ENCODE peak calls at places on chromosomes 2 and 18, in six cellular contexts. G, D, S, E, V and W are unnamed samples.
A peak's percentile ranks its signal among the peaks of the same experiment; 100 is the strongest.

GRCh38 chr2:134120160-134120717 is 133.6 kb upstream of the MGAT5 start:
- DNase-seq in G (no peak), S (peak; percentile 65), V (no peak), E (no peak), D (no peak), W (no peak)

GRCh38 chr2:38095996-38096861 is 20.3 kb upstream of the CYP1B1 start:
- DNase-seq in E (no peak), V (no peak), G (no peak), D (peak; percentile 66), S (peak; percentile 61), W (peak; percentile 30)

GRCh38 chr18:8865934-8866333 is 160.6 kb downstream of the MTCL1 start:
- DNase-seq in E (no peak), D (no peak), V (no peak), S (no peak), G (no peak), W (no peak)

GRCh38 chr18:74996055-74996454 is 212.9 kb downstream of the PTGR3 start:
- DNase-seq in V (no peak), G (no peak), S (no peak), E (no peak), D (no peak), W (no peak)

GRCh38 chr2:226673314-226673723 is 126.3 kb downstream of the IRS1 start:
- DNase-seq in D (peak; percentile 65), S (no peak), V (no peak), G (peak; percentile 60), E (peak; percentile 77), W (no peak)

GRCh38 chr2:26880910-26881435 is 33.0 kb downstream of the DPYSL5 start:
- DNase-seq in D (no peak), V (no peak), E (no peak), S (no peak), G (no peak), W (no peak)

GRCh38 chr2:219369447-219369861 is 18.3 kb downstream of the DNPEP start:
- DNase-seq in G (no peak), D (peak; percentile 52), V (peak; percentile 68), S (peak; percentile 59), E (peak; percentile 35), W (no peak)

GRCh38 chr2:20447437-20448245 is 767 bp downstream of the RHOB start:
- DNase-seq in D (peak; percentile 63), G (peak; percentile 78), E (peak; percentile 73), V (no peak), S (peak; percentile 78), W (peak; percentile 39)

GRCh38 chr2:187915810-187916209 is 361.6 kb upstream of the TFPI start:
- DNase-seq in V (no peak), S (peak; percentile 41), G (no peak), D (no peak), E (no peak), W (no peak)

GRCh38 chr2:156476516-156477206 is 40.5 kb downstream of the GPD2 start:
- DNase-seq in G (no peak), E (no peak), D (no peak), S (no peak), V (no peak), W (no peak)

GRCh38 chr2:220887271-220887870 is 684.7 kb downstream of the EPHA4 start:
- DNase-seq in S (no peak), E (no peak), V (no peak), G (no peak), D (no peak), W (no peak)

GRCh38 chr18:32804126-32804888 is 31.5 kb upstream of the KLHL14 start:
- DNase-seq in V (no peak), E (no peak), D (no peak), G (no peak), S (no peak), W (no peak)

GRCh38 chr2:9617296-9617695 is 13.5 kb downstream of the YWHAQ start:
- DNase-seq in E (no peak), G (no peak), S (no peak), D (no peak), V (no peak), W (no peak)

GRCh38 chr2:134501476-134502089 is 217.2 kb downstream of the TMEM163 start:
- DNase-seq in D (no peak), G (no peak), V (no peak), E (no peak), S (no peak), W (no peak)

GRCh38 chr2:237637429-237638135 is 10.2 kb downstream of the LRRFIP1 start:
- DNase-seq in S (no peak), E (no peak), V (no peak), G (no peak), D (no peak), W (no peak)

GRCh38 chr2:208595386-208596275 is 189.0 kb downstream of the PTH2R start:
- DNase-seq in V (no peak), D (peak; percentile 62), G (no peak), E (no peak), S (no peak), W (no peak)

GRCh38 chr2:201432551-201433388 is 18.5 kb downstream of the TRAK2 start:
- DNase-seq in E (peak; percentile 53), D (no peak), S (no peak), G (no peak), V (no peak), W (no peak)

GRCh38 chr2:178193823-178194599 is at the start of gene OSBPL6:
- DNase-seq in S (peak; percentile 84), E (peak; percentile 71), V (peak; percentile 28), G (peak; percentile 91), D (peak; percentile 82), W (peak; percentile 73)

GRCh38 chr2:113877651-113878594 is 12.0 kb upstream of the ACTR3 start:
- DNase-seq in E (no peak), S (no peak), G (no peak), V (no peak), D (peak; percentile 40), W (no peak)

GRCh38 chr18:58787750-58788149 is 76.9 kb upstream of the ZNF532 start:
- DNase-seq in E (no peak), G (no peak), D (peak; percentile 37), S (no peak), V (no peak), W (no peak)

GRCh38 chr2:28635251-28635650 is 116.4 kb upstream of the PPP1CB start:
- DNase-seq in D (no peak), E (no peak), S (peak; percentile 72), G (no peak), V (peak; percentile 41), W (no peak)

GRCh38 chr2:85421706-85422457 is 3.4 kb downstream of the SH2D6 start:
- DNase-seq in G (no peak), V (no peak), E (no peak), S (no peak), D (no peak), W (no peak)

GRCh38 chr18:58315739-58316215 is 271.8 kb downstream of the NEDD4L start:
- DNase-seq in V (no peak), D (no peak), G (peak; percentile 60), E (peak; percentile 60), S (no peak), W (no peak)

GRCh38 chr2:16210841-16211240 is 270.5 kb downstream of the MYCN start:
- DNase-seq in S (no peak), D (no peak), E (no peak), V (no peak), G (no peak), W (no peak)

GRCh38 chr2:74573747-74574562 is 19.4 kb downstream of the DOK1 start:
- DNase-seq in S (no peak), G (no peak), D (no peak), E (no peak), V (no peak), W (no peak)

GRCh38 chr2:96098900-96099590 is 17.3 kb downstream of the ADRA2B start:
- DNase-seq in V (no peak), S (peak; percentile 44), G (peak; percentile 38), E (peak; percentile 71), D (no peak), W (peak; percentile 1)

GRCh38 chr2:151757861-151758260 is 23.6 kb upstream of the NEB start:
- DNase-seq in S (no peak), E (peak; percentile 25), V (no peak), D (no peak), G (no peak), W (no peak)

GRCh38 chr2:226247289-226248275 is 552.0 kb downstream of the IRS1 start:
- DNase-seq in G (no peak), D (peak; percentile 79), E (no peak), S (no peak), V (no peak), W (no peak)

GRCh38 chr2:42698940-42699339 is 65.0 kb downstream of the OXER1 start:
- DNase-seq in S (no peak), G (no peak), D (no peak), V (no peak), E (no peak), W (no peak)

GRCh38 chr18:77111449-77112160 is 21.0 kb downstream of the MBP start:
- DNase-seq in V (no peak), S (no peak), G (no peak), E (no peak), D (no peak), W (no peak)

GRCh38 chr18:77113361-77114069 is 19.1 kb downstream of the MBP start:
- DNase-seq in D (no peak), S (no peak), V (no peak), G (no peak), E (no peak), W (no peak)

GRCh38 chr18:77110936-77111335 is 21.6 kb downstream of the MBP start:
- DNase-seq in G (no peak), V (no peak), E (no peak), S (no peak), D (no peak), W (no peak)

GRCh38 chr18:77114070-77114563 is 18.5 kb downstream of the MBP start:
- DNase-seq in E (no peak), D (no peak), V (no peak), G (no peak), S (no peak), W (no peak)

GRCh38 chr18:77112161-77112801 is 20.3 kb downstream of the MBP start:
- DNase-seq in G (no peak), S (no peak), V (no peak), E (no peak), D (no peak), W (no peak)
- TF ChIP-seq POLR2A in G (no peak), S (no peak), V (no peak), E (no peak), D (no peak), W (no peak)

GRCh38 chr2:88627055-88627855 is at the start of gene EIF2AK3:
- DNase-seq in D (peak; percentile 100), V (peak; percentile 99), E (peak; percentile 99), S (peak; percentile 99), G (peak; percentile 98), W (peak; percentile 80)
- TF ChIP-seq POLR2A in D (peak; percentile 98), V (peak; percentile 98), E (peak; percentile 98), S (peak; percentile 86), G (peak; percentile 98), W (peak; percentile 79)

GRCh38 chr2:205703471-205703870 is 21.2 kb downstream of the NRP2 start:
- DNase-seq in D (no peak), V (no peak), S (no peak), G (no peak), E (no peak), W (no peak)
- TF ChIP-seq POLR2A in D (no peak), V (no peak), S (no peak), G (no peak), E (no peak), W (no peak)

DNA sequence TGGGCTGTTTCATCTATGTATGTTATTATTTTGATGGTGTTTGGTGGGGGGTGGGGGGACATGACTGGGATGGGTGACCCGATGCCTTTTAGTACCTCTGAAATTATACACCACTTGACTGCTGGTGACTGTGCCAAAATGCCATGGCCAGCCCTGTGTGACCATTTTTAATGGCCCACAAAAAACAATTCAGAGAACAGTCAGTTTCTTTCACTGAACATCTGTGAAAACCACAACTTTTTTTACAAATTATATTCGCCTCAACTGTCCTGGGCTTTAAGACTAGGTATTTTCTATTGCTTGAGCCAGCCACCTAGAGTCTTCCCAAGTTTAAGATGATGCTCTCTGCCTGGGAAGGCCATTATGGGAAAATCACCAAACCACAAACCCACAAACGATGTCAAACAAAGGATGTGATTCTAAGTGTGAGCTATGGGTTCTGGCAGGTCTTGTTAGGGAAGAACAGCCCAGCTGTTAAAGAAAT is 33.9 kb downstream of the FN1 start:
- DNase-seq in V (peak; percentile 43), G (no peak), S (no peak), D (no peak), E (no peak), W (no peak)
- TF ChIP-seq POLR2A in V (no peak), G (no peak), S (no peak), D (no peak), E (no peak), W (no peak)